ENCODE peak calls at places on chromosomes 6 and 20, in four cellular contexts. Y is fibroblast of lung; F is breast epithelium; D is naive thymus-derived CD4-positive, alpha-beta T cell. Q is an unnamed sample.

GRCh38 chr6:25312034-25312620 is 33.0 kb downstream of the CARMIL1 start:
- DNase-seq in Y (peak), F (no peak), D (no peak), Q (no peak)

GRCh38 chr6:100565439-100566104 is 100.9 kb upstream of the SIM1 start:
- DNase-seq in F (no peak), Y (no peak), D (no peak), Q (no peak)

GRCh38 chr20:1443085-1443484 is 23.6 kb downstream of the NSFL1C start:
- DNase-seq in F (no peak), Y (no peak), D (no peak), Q (no peak)

GRCh38 chr6:35084511-35085203 is 56.5 kb downstream of the TCP11 start:
- DNase-seq in D (no peak), F (no peak), Y (no peak), Q (no peak)

GRCh38 chr6:108492131-108492766 is 68.5 kb upstream of the FOXO3 start:
- DNase-seq in F (no peak), D (peak), Y (peak), Q (no peak)

GRCh38 chr6:70312165-70312564 is 9.3 kb upstream of the COL9A1 start:
- DNase-seq in D (no peak), Y (peak), F (peak), Q (no peak)

GRCh38 chr6:2230659-2231277 is 14.6 kb downstream of the GMDS start:
- DNase-seq in Y (no peak), D (no peak), F (no peak), Q (no peak)

GRCh38 chr20:18831830-18832229 is 18.2 kb downstream of the SCP2D1 start:
- DNase-seq in D (no peak), F (no peak), Y (peak), Q (no peak)

GRCh38 chr20:59084041-59084841 is 41.7 kb upstream of the PRELID3B start:
- DNase-seq in D (no peak), F (peak), Y (no peak), Q (no peak)

GRCh38 chr6:50602191-50602810 is 111.0 kb upstream of the TFAP2D start:
- DNase-seq in Y (peak), F (no peak), D (peak), Q (no peak)

GRCh38 chr20:5041433-5041832 is 40.1 kb upstream of the SLC23A2 start:
- DNase-seq in D (no peak), Y (peak), F (no peak), Q (no peak)

GRCh38 chr6:142842423-142843261 is 102.3 kb downstream of the HIVEP2 start:
- DNase-seq in Y (peak), F (no peak), D (peak), Q (peak)

GRCh38 chr6:142845624-142846458 is 99.1 kb downstream of the HIVEP2 start:
- DNase-seq in Y (peak), D (peak), F (peak), Q (peak)

GRCh38 chr6:142845143-142845571 is 99.8 kb downstream of the HIVEP2 start:
- DNase-seq in Y (peak), F (no peak), D (no peak), Q (no peak)

GRCh38 chr6:142843344-142843743 is 101.6 kb downstream of the HIVEP2 start:
- DNase-seq in D (no peak), Y (no peak), F (no peak), Q (peak)

DNA sequence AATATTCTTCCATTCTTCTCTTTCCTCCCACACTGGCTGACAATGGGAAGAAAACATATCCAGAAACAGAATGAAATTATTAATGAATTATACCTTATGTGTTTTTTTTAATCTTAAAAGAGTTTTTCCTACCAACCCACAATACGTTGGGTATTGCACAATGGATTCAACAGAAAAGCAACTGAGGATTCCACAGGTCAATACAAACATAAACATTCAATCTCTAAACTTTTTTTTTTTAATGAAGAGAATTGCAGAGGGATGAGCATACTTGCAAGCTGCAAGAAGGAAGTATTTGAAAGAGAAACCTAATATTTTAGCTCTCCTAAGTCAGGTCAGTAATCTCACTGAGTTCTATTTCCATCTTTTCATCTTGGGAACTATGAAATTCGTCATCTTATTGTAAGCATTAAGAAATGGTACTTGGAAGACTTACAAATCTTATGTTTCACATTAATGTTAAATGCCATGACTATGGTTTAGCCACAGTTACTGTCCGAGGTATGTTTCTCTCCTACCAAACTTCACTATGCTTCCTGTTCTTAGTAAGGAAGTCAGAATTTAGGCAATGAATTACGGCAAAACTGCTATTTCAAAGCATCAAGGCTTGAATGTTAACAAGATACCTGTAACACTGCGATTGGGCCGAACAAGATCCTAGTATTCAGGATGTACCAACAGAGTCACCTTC is 100.8 kb downstream of the HIVEP2 start:
- DNase-seq in F (no peak), D (no peak), Y (peak), Q (no peak)
- H3K27ac ChIP-seq in F (peak), D (peak), Y (peak), Q (peak)

GRCh38 chr20:31517373-31517772 is 3.1 kb downstream of the HM13 start:
- DNase-seq in Y (peak), F (no peak), D (no peak), Q (no peak)
- H3K27ac ChIP-seq in Y (peak), F (no peak), D (no peak), Q (peak)

DNA sequence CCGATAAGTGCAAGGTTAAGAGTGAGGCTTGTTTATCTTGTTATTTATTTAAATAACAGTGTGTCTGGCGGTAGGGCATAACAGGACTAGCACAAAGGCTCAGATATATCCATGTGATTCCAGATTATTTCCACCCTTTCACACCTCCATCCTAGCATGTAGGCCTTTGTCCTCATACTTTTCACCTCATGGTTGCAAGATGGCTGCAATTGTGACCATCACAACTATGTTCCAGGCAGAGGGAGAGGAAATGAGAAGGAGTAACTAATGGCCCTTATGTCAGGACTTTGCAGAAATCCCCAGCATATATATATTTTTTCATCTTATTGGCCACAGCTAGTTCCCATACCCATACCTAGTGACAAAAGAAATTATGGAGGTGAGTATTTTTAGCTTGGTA is 23.5 kb upstream of the RALY start:
- DNase-seq in F (no peak), Y (no peak), D (no peak), Q (no peak)
- H3K27ac ChIP-seq in F (no peak), Y (no peak), D (no peak), Q (no peak)

DNA sequence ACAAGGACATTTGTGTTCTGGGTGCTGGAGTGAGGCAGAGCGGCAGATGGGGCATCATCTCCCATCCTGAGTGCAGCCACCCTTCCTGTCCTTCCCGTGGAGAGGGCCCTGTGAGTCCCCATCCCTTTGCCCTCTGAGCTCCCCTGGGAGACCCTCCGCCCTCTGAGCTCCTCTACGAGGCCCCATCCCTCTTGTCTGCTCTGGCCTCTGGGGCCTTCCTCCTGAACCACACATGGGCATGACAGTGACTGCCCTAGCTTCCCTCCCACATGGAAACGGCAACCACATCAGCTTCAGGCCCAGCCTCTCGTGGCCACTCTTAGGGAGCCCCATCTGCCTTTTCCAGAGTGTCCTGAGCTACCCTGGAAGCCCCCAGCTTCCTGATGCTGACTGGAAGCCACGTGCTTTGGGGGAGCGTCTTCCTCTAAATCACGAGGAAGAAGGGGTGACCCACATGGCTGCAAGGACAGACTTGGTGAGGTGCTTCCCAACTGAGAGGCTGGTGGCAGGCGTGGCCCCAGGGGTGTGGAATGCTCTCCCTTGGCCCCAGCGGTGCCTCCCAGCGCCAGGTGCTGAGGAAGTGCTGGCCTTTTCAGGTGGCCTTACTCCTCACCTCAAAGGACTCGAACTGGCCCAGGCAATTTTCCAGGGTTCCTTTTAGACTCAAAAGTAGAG is 52.6 kb downstream of the GINS1 start:
- DNase-seq in Y (no peak), D (no peak), F (no peak), Q (no peak)
- H3K27ac ChIP-seq in Y (no peak), D (no peak), F (no peak), Q (no peak)